ENCODE peak calls at places on chromosome 2, in five cellular contexts. U, Q, C, N and B are unnamed samples.

GRCh38 chr2:206457188-206457634 is 13.9 kb downstream of the ADAM23 start:
- DNase-seq in Q (no peak), C (no peak), U (peak; percentile 85), N (no peak), B (no peak)

GRCh38 chr2:234494361-234495075 is 2.4 kb downstream of the ARL4C start:
- DNase-seq in Q (peak; percentile 84), N (no peak), U (peak; percentile 23), C (peak; percentile 53), B (peak; percentile 46)

GRCh38 chr2:48574353-48575290 is 43.0 kb upstream of the GTF2A1L start:
- DNase-seq in Q (no peak), U (no peak), N (no peak), C (no peak), B (no peak)

GRCh38 chr2:226012116-226012515 is 612.6 kb downstream of the NYAP2 start:
- DNase-seq in U (no peak), C (no peak), Q (no peak), N (no peak), B (no peak)

GRCh38 chr2:43001787-43002468 is 209.5 kb upstream of the HAAO start:
- DNase-seq in U (no peak), C (no peak), Q (no peak), N (no peak), B (no peak)

GRCh38 chr2:105977212-105977611 is 216.9 kb downstream of the UXS1 start:
- DNase-seq in C (no peak), U (no peak), N (peak; percentile 33), Q (no peak), B (no peak)

GRCh38 chr2:239113164-239113563 is 265.3 kb downstream of the TWIST2 start:
- DNase-seq in Q (no peak), C (peak; percentile 71), N (peak; percentile 17), U (no peak), B (no peak)

GRCh38 chr2:83233284-83233683 is 1225.8 kb downstream of the SUCLG1 start:
- DNase-seq in Q (no peak), C (no peak), U (no peak), N (no peak), B (no peak)

GRCh38 chr2:149068996-149069888 is 30.7 kb downstream of the LYPD6B start:
- DNase-seq in U (no peak), C (no peak), Q (no peak), N (no peak), B (peak; percentile 63)

GRCh38 chr2:509888-510287 is 167.3 kb downstream of the TMEM18 start:
- DNase-seq in C (no peak), Q (no peak), N (no peak), U (no peak), B (no peak)

GRCh38 chr2:17495590-17495989 is 22.6 kb downstream of the RAD51AP2 start:
- DNase-seq in Q (no peak), C (no peak), U (no peak), N (no peak), B (no peak)

GRCh38 chr2:237935740-237936452 is 30.9 kb upstream of the UBE2F start:
- DNase-seq in U (no peak), Q (no peak), N (no peak), C (no peak), B (no peak)

GRCh38 chr2:134268265-134268664 is 14.4 kb downstream of the MGAT5 start:
- DNase-seq in U (no peak), N (no peak), Q (no peak), C (no peak), B (no peak)

GRCh38 chr2:80053522-80054338 is 250.8 kb downstream of the LRRTM1 start:
- DNase-seq in N (no peak), Q (no peak), C (no peak), U (no peak), B (no peak)

GRCh38 chr2:185640588-185640987 is 98.0 kb upstream of the FSIP2 start:
- DNase-seq in Q (no peak), U (no peak), N (no peak), C (no peak), B (no peak)

GRCh38 chr2:158407031-158407430 is 49.5 kb downstream of the CCDC148 start:
- DNase-seq in N (no peak), Q (no peak), C (no peak), U (no peak), B (no peak)

GRCh38 chr2:174778479-174778962 is 14.2 kb upstream of the CHRNA1 start:
- DNase-seq in Q (no peak), U (no peak), N (peak; percentile 55), C (peak; percentile 49), B (no peak)

GRCh38 chr2:15970701-15971100 is 30.4 kb downstream of the MYCN start:
- DNase-seq in U (no peak), C (no peak), N (no peak), Q (no peak), B (no peak)

GRCh38 chr2:240991378-240992263 is 6.8 kb upstream of the SNED1 start:
- DNase-seq in C (peak; percentile 68), U (no peak), N (peak; percentile 58), Q (no peak), B (peak; percentile 98)

GRCh38 chr2:228657807-228658402 is 476.4 kb upstream of the SPHKAP start:
- DNase-seq in C (peak; percentile 55), N (peak; percentile 19), U (peak; percentile 56), Q (peak; percentile 42), B (no peak)

GRCh38 chr2:168009900-168010299 is 237.5 kb downstream of the STK39 start:
- DNase-seq in C (no peak), Q (no peak), N (no peak), U (no peak), B (no peak)

GRCh38 chr2:229578052-229578846 is 136.1 kb downstream of the DNER start:
- DNase-seq in U (no peak), Q (peak; percentile 18), N (no peak), C (no peak), B (no peak)

GRCh38 chr2:196590286-196590685 is 49.2 kb upstream of the CCDC150 start:
- DNase-seq in U (no peak), Q (no peak), C (no peak), N (no peak), B (no peak)

GRCh38 chr2:189143930-189144329 is 35.6 kb downstream of the COL5A2 start:
- DNase-seq in N (no peak), U (no peak), Q (no peak), C (peak; percentile 19), B (no peak)

GRCh38 chr2:17962874-17963273 is 84.4 kb downstream of the KCNS3 start:
- DNase-seq in Q (peak; percentile 35), U (no peak), C (peak; percentile 16), N (no peak), B (no peak)

GRCh38 chr2:16196687-16197503 is 256.5 kb downstream of the MYCN start:
- DNase-seq in N (peak; percentile 87), Q (no peak), C (peak; percentile 43), U (no peak), B (no peak)

GRCh38 chr2:9002637-9003365 is 683 bp downstream of the MBOAT2 start:
- DNase-seq in C (peak; percentile 21), N (no peak), U (no peak), Q (peak; percentile 56), B (peak; percentile 33)

GRCh38 chr2:120747281-120747680 is 11.6 kb downstream of the GLI2 start:
- DNase-seq in N (no peak), Q (no peak), C (no peak), U (no peak), B (no peak)

GRCh38 chr2:159213296-159213695 is 73.2 kb downstream of the WDSUB1 start:
- DNase-seq in C (no peak), N (no peak), U (no peak), Q (no peak), B (no peak)

GRCh38 chr2:63003349-63003748 is 47.3 kb upstream of the OTX1 start:
- DNase-seq in U (no peak), Q (no peak), C (no peak), N (no peak), B (no peak)

GRCh38 chr2:74375838-74376237 is 4.3 kb downstream of the DCTN1 start:
- DNase-seq in C (no peak), U (no peak), N (no peak), Q (no peak), B (no peak)
- H3K79me2 ChIP-seq in C (peaks cover 53% of the 10 kb centered on the region), U (peaks cover 9% of the 10 kb centered on the region), N (peaks cover 24% of the 10 kb centered on the region), Q (peaks cover 64% of the 10 kb centered on the region), B (peaks cover 22% of the 10 kb centered on the region)

GRCh38 chr2:32423536-32423935 is 66.7 kb downstream of the BIRC6 start:
- DNase-seq in C (no peak), U (no peak), N (no peak), Q (no peak), B (no peak)

GRCh38 chr2:32425719-32426141 is 68.9 kb downstream of the BIRC6 start:
- DNase-seq in U (no peak), Q (no peak), N (no peak), C (no peak), B (no peak)

GRCh38 chr2:32424739-32425138 is 67.9 kb downstream of the BIRC6 start:
- DNase-seq in C (no peak), U (no peak), Q (no peak), N (no peak), B (no peak)

GRCh38 chr2:32430804-32431203 is 74.0 kb downstream of the BIRC6 start:
- DNase-seq in U (no peak), N (no peak), C (no peak), Q (no peak), B (no peak)

GRCh38 chr2:32427672-32428622 is 71.1 kb downstream of the BIRC6 start:
- DNase-seq in Q (peak; percentile 6), C (no peak), N (no peak), U (no peak), B (peak; percentile 13)
- H3K79me2 ChIP-seq in Q (peaks cover 87% of the 10 kb centered on the region), C (peaks cover 83% of the 10 kb centered on the region), N (peaks cover 63% of the 10 kb centered on the region), U (peaks cover 73% of the 10 kb centered on the region), B (peaks cover 65% of the 10 kb centered on the region)

GRCh38 chr2:111138834-111139233 is 18.1 kb downstream of the BCL2L11 start:
- DNase-seq in Q (no peak), C (no peak), N (no peak), U (no peak), B (no peak)
- H3K79me2 ChIP-seq in Q (peaks cover 94% of the 10 kb centered on the region), C (peaks cover 93% of the 10 kb centered on the region), N (peaks cover 67% of the 10 kb centered on the region), U (peaks cover 94% of the 10 kb centered on the region), B (no peaks in the 10 kb centered on the region)

GRCh38 chr2:44200011-44200410 is 31.3 kb downstream of the PPM1B start:
- DNase-seq in Q (no peak), C (no peak), N (no peak), U (no peak), B (no peak)
- H3K79me2 ChIP-seq in Q (peaks cover 100% of the 10 kb centered on the region), C (peaks cover 91% of the 10 kb centered on the region), N (peaks cover 11% of the 10 kb centered on the region), U (peaks cover 95% of the 10 kb centered on the region), B (peaks cover 24% of the 10 kb centered on the region)

GRCh38 chr2:156443089-156443488 is 6.9 kb downstream of the GPD2 start:
- DNase-seq in U (no peak), N (no peak), Q (no peak), C (no peak), B (no peak)
- H3K79me2 ChIP-seq in U (no peaks in the 10 kb centered on the region), N (no peaks in the 10 kb centered on the region), Q (peaks cover 68% of the 10 kb centered on the region), C (peaks cover 94% of the 10 kb centered on the region), B (peaks cover 3% of the 10 kb centered on the region)